ENCODE peak calls at places on chromosome 13, in eight cellular contexts. X is heart left ventricle; E is heart right ventricle; F is CD4-positive, alpha-beta T cell; D is upper lobe of right lung; Q is foreskin keratinocyte; O is GM23338; P is H9. S is an unnamed sample.

GRCh38 chr13:30305456-30305855 is 1.9 kb downstream of the KATNAL1 start:
- DNase-seq in O (no peak), E (no peak), F (no peak), D (no peak), P (no peak), Q (no peak), X (no peak), S (no peak)

GRCh38 chr13:23985846-23986245 is 88.5 kb upstream of the C1QTNF9B start:
- DNase-seq in O (no peak), E (no peak), F (no peak), X (no peak), Q (no peak), P (no peak), D (no peak), S (no peak)

GRCh38 chr13:70080030-70080429 is 27.6 kb upstream of the ATXN8OS start:
- DNase-seq in Q (no peak), X (peak; percentile 66), D (no peak), F (no peak), O (no peak), E (peak; percentile 12), P (no peak), S (no peak)

GRCh38 chr13:81577601-81578000 is 1236.7 kb upstream of the SPRY2 start:
- DNase-seq in X (no peak), F (no peak), O (peak; percentile 34), E (no peak), P (no peak), D (no peak), Q (no peak), S (no peak)

GRCh38 chr13:20714563-20715339 is 11.3 kb downstream of the IL17D start:
- DNase-seq in X (peak; percentile 75), O (no peak), P (no peak), D (no peak), F (no peak), E (peak; percentile 53), Q (no peak), S (no peak)

GRCh38 chr13:44045179-44045562 is 165.5 kb downstream of the LACC1 start:
- DNase-seq in Q (no peak), O (no peak), E (no peak), D (no peak), P (no peak), X (no peak), F (no peak), S (peak; percentile 15)

GRCh38 chr13:111470933-111471332 is 150.5 kb downstream of the TEX29 start:
- DNase-seq in O (no peak), Q (no peak), D (no peak), F (no peak), X (no peak), E (no peak), P (no peak), S (no peak)

GRCh38 chr13:113125506-113126264 is 3.1 kb downstream of the F10 start:
- DNase-seq in E (no peak), X (peak; percentile 17), D (peak; percentile 33), F (no peak), P (no peak), Q (no peak), O (no peak), S (no peak)

DNA sequence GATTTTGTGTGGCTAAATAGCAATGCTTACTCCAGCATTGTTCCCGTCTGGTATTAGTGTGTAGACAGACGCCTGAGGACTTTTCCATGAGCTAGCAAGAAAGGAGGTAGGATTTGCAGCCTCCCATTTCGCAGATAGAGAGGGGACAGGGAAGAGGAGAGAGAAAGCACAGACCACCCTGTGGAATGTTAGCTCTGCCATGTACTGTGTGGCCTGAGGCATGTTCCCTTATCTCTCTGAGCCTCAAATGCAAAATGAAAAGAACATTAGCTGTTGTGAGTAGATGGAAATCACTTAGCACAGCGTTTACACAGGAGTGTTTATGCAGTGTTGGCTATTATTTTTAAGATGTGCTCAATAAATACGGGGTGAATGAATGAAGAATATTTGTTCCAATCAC is 45.5 kb downstream of the OLFM4 start:
- DNase-seq in X (no peak), P (no peak), O (no peak), E (no peak), Q (no peak), F (no peak), D (no peak), S (no peak)
- H3K27ac ChIP-seq in X (no peak overlapping the region), P (no peak overlapping the region), O (no peak overlapping the region), E (no peak overlapping the region), Q (no peak overlapping the region), F (no peak overlapping the region), D (no peak overlapping the region), S (no peak overlapping the region)

GRCh38 chr13:50400035-50400726 is 384.9 kb downstream of the KCNRG start:
- DNase-seq in Q (no peak), X (peak; percentile 70), E (peak; percentile 48), O (no peak), D (no peak), F (no peak), P (no peak), S (peak; percentile 65)

GRCh38 chr13:50401721-50402510 is 386.7 kb downstream of the KCNRG start:
- DNase-seq in F (no peak), P (no peak), D (no peak), O (no peak), Q (peak; percentile 59), E (no peak), X (no peak), S (no peak)

GRCh38 chr13:50404769-50405168 is 389.5 kb downstream of the KCNRG start:
- DNase-seq in Q (no peak), P (no peak), E (no peak), O (no peak), X (peak; percentile 26), D (no peak), F (no peak), S (no peak)

GRCh38 chr13:50403311-50403710 is 388.1 kb downstream of the KCNRG start:
- DNase-seq in X (peak; percentile 29), O (no peak), F (no peak), D (no peak), E (no peak), Q (no peak), P (no peak), S (no peak)

GRCh38 chr13:50400930-50401553 is 385.8 kb downstream of the KCNRG start:
- DNase-seq in D (no peak), O (no peak), F (no peak), E (no peak), Q (peak; percentile 77), X (no peak), P (no peak), S (peak; percentile 60)
- H3K27ac ChIP-seq in D (no peak overlapping the region), O (no peak overlapping the region), F (no peak overlapping the region), E (peak overlapping the region; percentile 57), Q (no peak overlapping the region), X (no peak overlapping the region), P (no peak overlapping the region), S (peak overlapping the region; percentile 91)

GRCh38 chr13:35343417-35343816 is 133.1 kb downstream of the MAB21L1 start:
- DNase-seq in X (no peak), O (no peak), E (no peak), P (no peak), Q (no peak), D (no peak), F (no peak), S (peak; percentile 8)

GRCh38 chr13:35349052-35349451 is 127.4 kb downstream of the MAB21L1 start:
- DNase-seq in Q (no peak), X (no peak), O (no peak), F (no peak), E (no peak), P (no peak), D (no peak), S (no peak)

GRCh38 chr13:35346494-35346893 is 130.0 kb downstream of the MAB21L1 start:
- DNase-seq in F (no peak), O (no peak), D (no peak), X (no peak), P (no peak), E (no peak), Q (no peak), S (no peak)

GRCh38 chr13:35347679-35348205 is 128.7 kb downstream of the MAB21L1 start:
- DNase-seq in P (no peak), F (no peak), D (no peak), Q (no peak), E (no peak), O (peak; percentile 2), X (no peak), S (no peak)

DNA sequence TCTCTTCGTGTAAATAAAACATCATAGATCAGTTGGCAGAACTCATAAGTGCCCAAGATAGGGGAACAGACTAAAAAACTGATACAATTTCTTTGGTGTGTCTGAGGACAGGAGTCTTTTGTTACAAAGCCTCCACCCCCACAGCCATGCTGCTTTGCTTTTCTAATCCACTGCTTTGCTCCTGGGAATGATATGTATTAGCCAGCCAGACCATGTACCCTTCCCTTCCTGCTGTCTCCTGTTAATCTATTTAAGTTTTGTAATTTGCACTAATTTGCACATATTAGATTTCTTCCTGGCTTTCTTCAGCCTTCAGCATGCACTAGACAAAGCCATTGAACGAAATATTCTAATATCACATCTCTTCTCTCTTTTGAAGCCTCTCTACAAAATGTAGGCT is 130.5 kb downstream of the MAB21L1 start:
- DNase-seq in E (no peak), F (no peak), P (no peak), O (no peak), X (no peak), D (no peak), Q (no peak), S (no peak)
- H3K27ac ChIP-seq in E (no peak overlapping the region), F (no peak overlapping the region), P (no peak overlapping the region), O (no peak overlapping the region), X (no peak overlapping the region), D (no peak overlapping the region), Q (no peak overlapping the region), S (no peak overlapping the region)

GRCh38 chr13:40220299-40220935 is 446.0 kb downstream of the FOXO1 start:
- DNase-seq in P (no peak), Q (no peak), O (no peak), X (no peak), E (no peak), D (no peak), F (no peak), S (no peak)

GRCh38 chr13:40217675-40218074 is 448.8 kb downstream of the FOXO1 start:
- DNase-seq in P (no peak), O (no peak), F (no peak), E (no peak), D (no peak), Q (no peak), X (no peak), S (no peak)

GRCh38 chr13:40221131-40221459 is 445.3 kb downstream of the FOXO1 start:
- DNase-seq in D (no peak), O (no peak), P (no peak), F (no peak), X (no peak), Q (no peak), E (no peak), S (no peak)

GRCh38 chr13:40215747-40216146 is 450.7 kb downstream of the FOXO1 start:
- DNase-seq in F (no peak), O (no peak), Q (no peak), X (no peak), D (no peak), E (no peak), P (no peak), S (no peak)

DNA sequence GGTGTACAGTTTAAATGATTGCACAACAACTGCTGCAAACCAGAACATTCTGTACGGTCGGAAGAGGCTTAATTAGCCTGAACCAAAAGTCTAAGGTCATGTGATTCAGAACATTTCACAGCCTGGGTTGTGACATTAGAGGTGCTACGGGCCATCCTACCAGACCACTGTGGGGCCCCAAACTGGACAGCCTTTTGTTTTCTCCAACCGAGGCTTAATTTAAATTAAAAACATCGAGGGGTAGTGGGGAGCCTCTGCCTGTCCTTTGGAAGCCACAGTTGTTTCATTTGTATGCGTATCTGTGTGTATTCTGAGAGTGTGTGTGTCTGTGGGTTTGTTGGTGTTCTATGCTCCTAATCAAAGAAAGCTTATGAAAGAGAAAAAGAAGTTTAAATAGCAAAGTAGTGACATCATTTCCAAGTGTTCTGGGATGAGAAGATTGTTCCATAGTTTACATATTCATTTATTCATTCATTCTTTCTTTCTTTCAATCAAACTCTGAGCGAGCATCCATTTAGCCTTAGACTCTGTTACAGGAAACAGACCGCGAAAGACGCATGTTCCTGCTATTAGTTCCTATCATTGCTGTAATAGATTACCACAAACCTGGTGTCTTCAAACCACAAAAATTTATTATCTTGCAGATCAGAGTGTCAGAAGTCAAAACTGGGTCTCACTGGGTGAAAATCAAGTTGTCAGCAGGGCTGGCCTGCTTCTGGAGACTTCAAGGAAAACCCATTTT is 444.8 kb downstream of the FOXO1 start:
- DNase-seq in E (no peak), F (peak; percentile 61), O (no peak), X (no peak), D (no peak), P (no peak), Q (no peak), S (no peak)
- H3K27ac ChIP-seq in E (peak overlapping the region; percentile 50), F (no peak overlapping the region), O (no peak overlapping the region), X (peak overlapping the region; percentile 50), D (peak overlapping the region; percentile 81), P (no peak overlapping the region), Q (no peak overlapping the region), S (no peak overlapping the region)